ENCODE peak calls at places on chromosomes 13 and 19, in ten cellular contexts. One of them, this sample, is unnamed.

GRCh38 chr19:5903502-5904301 is at the start of gene NDUFA11:
- DNase-seq in GM23338: peak
- DNase-seq in tibial nerve: peak
- DNase-seq in tibial artery: peak
- DNase-seq in mesothelial cell of epicardium: peak
- DNase-seq in cardiac muscle cell: peak
- DNase-seq in foreskin keratinocyte: no peak
- DNase-seq in fibroblast of pulmonary artery: peak
- DNase-seq in AG10803: peak
- DNase-seq in glutamatergic neuron: peak
- DNase-seq in this sample: peak

GRCh38 chr13:100130092-100130491 is 41.2 kb downstream of the PCCA start:
- DNase-seq in GM23338: peak
- DNase-seq in AG10803: peak
- DNase-seq in tibial artery: no peak
- DNase-seq in glutamatergic neuron: no peak
- DNase-seq in cardiac muscle cell: no peak
- DNase-seq in tibial nerve: no peak
- DNase-seq in fibroblast of pulmonary artery: no peak
- DNase-seq in mesothelial cell of epicardium: no peak
- DNase-seq in foreskin keratinocyte: no peak
- DNase-seq in this sample: no peak

GRCh38 chr13:24865158-24865557 is 101.2 kb downstream of the RNF17 start:
- DNase-seq in GM23338: no peak
- DNase-seq in tibial nerve: no peak
- DNase-seq in cardiac muscle cell: peak
- DNase-seq in fibroblast of pulmonary artery: peak
- DNase-seq in foreskin keratinocyte: no peak
- DNase-seq in mesothelial cell of epicardium: no peak
- DNase-seq in glutamatergic neuron: no peak
- DNase-seq in tibial artery: no peak
- DNase-seq in AG10803: peak
- DNase-seq in this sample: no peak

GRCh38 chr19:16894080-16894479 is 5.3 kb downstream of the F2RL3 start:
- DNase-seq in fibroblast of pulmonary artery: no peak
- DNase-seq in cardiac muscle cell: no peak
- DNase-seq in AG10803: no peak
- DNase-seq in mesothelial cell of epicardium: no peak
- DNase-seq in tibial artery: no peak
- DNase-seq in tibial nerve: no peak
- DNase-seq in glutamatergic neuron: peak
- DNase-seq in GM23338: no peak
- DNase-seq in foreskin keratinocyte: no peak
- DNase-seq in this sample: no peak

GRCh38 chr19:480016-480855 is 16.1 kb upstream of the MADCAM1 start:
- DNase-seq in glutamatergic neuron: peak
- DNase-seq in tibial artery: peak
- DNase-seq in cardiac muscle cell: peak
- DNase-seq in mesothelial cell of epicardium: no peak
- DNase-seq in AG10803: peak
- DNase-seq in GM23338: peak
- DNase-seq in foreskin keratinocyte: no peak
- DNase-seq in tibial nerve: peak
- DNase-seq in fibroblast of pulmonary artery: peak
- DNase-seq in this sample: no peak

GRCh38 chr13:72514141-72514540 is 213.3 kb downstream of the MZT1 start:
- DNase-seq in tibial nerve: no peak
- DNase-seq in fibroblast of pulmonary artery: peak
- DNase-seq in foreskin keratinocyte: no peak
- DNase-seq in tibial artery: no peak
- DNase-seq in AG10803: no peak
- DNase-seq in cardiac muscle cell: peak
- DNase-seq in GM23338: no peak
- DNase-seq in mesothelial cell of epicardium: no peak
- DNase-seq in glutamatergic neuron: no peak
- DNase-seq in this sample: no peak

GRCh38 chr13:33218020-33218419 is 67.5 kb downstream of the STARD13 start:
- DNase-seq in cardiac muscle cell: peak
- DNase-seq in AG10803: peak
- DNase-seq in glutamatergic neuron: no peak
- DNase-seq in foreskin keratinocyte: peak
- DNase-seq in fibroblast of pulmonary artery: peak
- DNase-seq in tibial nerve: no peak
- DNase-seq in mesothelial cell of epicardium: no peak
- DNase-seq in GM23338: peak
- DNase-seq in tibial artery: no peak
- DNase-seq in this sample: no peak

GRCh38 chr19:8355631-8356402 is 8.1 kb upstream of the ANGPTL4 start:
- DNase-seq in cardiac muscle cell: peak
- DNase-seq in AG10803: peak
- DNase-seq in glutamatergic neuron: no peak
- DNase-seq in tibial artery: peak
- DNase-seq in tibial nerve: peak
- DNase-seq in foreskin keratinocyte: peak
- DNase-seq in fibroblast of pulmonary artery: peak
- DNase-seq in GM23338: no peak
- DNase-seq in mesothelial cell of epicardium: no peak
- DNase-seq in this sample: no peak

GRCh38 chr13:98495627-98496238 is 81.2 kb downstream of the STK24 start:
- DNase-seq in fibroblast of pulmonary artery: no peak
- DNase-seq in tibial artery: no peak
- DNase-seq in tibial nerve: no peak
- DNase-seq in glutamatergic neuron: no peak
- DNase-seq in AG10803: peak
- DNase-seq in GM23338: no peak
- DNase-seq in mesothelial cell of epicardium: no peak
- DNase-seq in cardiac muscle cell: no peak
- DNase-seq in foreskin keratinocyte: no peak
- DNase-seq in this sample: no peak

GRCh38 chr13:94546071-94546839 is 49.7 kb downstream of the TGDS start:
- DNase-seq in AG10803: no peak
- DNase-seq in tibial nerve: no peak
- DNase-seq in foreskin keratinocyte: no peak
- DNase-seq in fibroblast of pulmonary artery: no peak
- DNase-seq in GM23338: peak
- DNase-seq in cardiac muscle cell: no peak
- DNase-seq in glutamatergic neuron: no peak
- DNase-seq in mesothelial cell of epicardium: no peak
- DNase-seq in tibial artery: no peak
- DNase-seq in this sample: no peak

GRCh38 chr13:71610876-71611275 is 256.1 kb downstream of the DACH1 start:
- DNase-seq in AG10803: no peak
- DNase-seq in mesothelial cell of epicardium: no peak
- DNase-seq in tibial nerve: no peak
- DNase-seq in glutamatergic neuron: no peak
- DNase-seq in cardiac muscle cell: no peak
- DNase-seq in fibroblast of pulmonary artery: no peak
- DNase-seq in GM23338: no peak
- DNase-seq in foreskin keratinocyte: no peak
- DNase-seq in tibial artery: no peak
- DNase-seq in this sample: no peak

GRCh38 chr19:42140125-42140754 is 8.0 kb upstream of the POU2F2 start:
- DNase-seq in glutamatergic neuron: no peak
- DNase-seq in fibroblast of pulmonary artery: peak
- DNase-seq in AG10803: peak
- DNase-seq in mesothelial cell of epicardium: peak
- DNase-seq in tibial nerve: peak
- DNase-seq in cardiac muscle cell: peak
- DNase-seq in foreskin keratinocyte: no peak
- DNase-seq in GM23338: peak
- DNase-seq in tibial artery: no peak
- DNase-seq in this sample: no peak

GRCh38 chr19:50739132-50739746 is 16.1 kb downstream of the CLEC11A start:
- DNase-seq in GM23338: no peak
- DNase-seq in glutamatergic neuron: no peak
- DNase-seq in cardiac muscle cell: no peak
- DNase-seq in foreskin keratinocyte: no peak
- DNase-seq in fibroblast of pulmonary artery: no peak
- DNase-seq in mesothelial cell of epicardium: no peak
- DNase-seq in AG10803: no peak
- DNase-seq in tibial artery: no peak
- DNase-seq in tibial nerve: no peak
- DNase-seq in this sample: no peak

GRCh38 chr19:9839415-9839814 is 4.3 kb downstream of the PIN1 start:
- DNase-seq in glutamatergic neuron: no peak
- DNase-seq in tibial artery: no peak
- DNase-seq in foreskin keratinocyte: no peak
- DNase-seq in fibroblast of pulmonary artery: peak
- DNase-seq in tibial nerve: no peak
- DNase-seq in AG10803: no peak
- DNase-seq in GM23338: no peak
- DNase-seq in cardiac muscle cell: peak
- DNase-seq in mesothelial cell of epicardium: no peak
- DNase-seq in this sample: no peak

GRCh38 chr19:35248310-35249145 is at the start of gene LSR:
- DNase-seq in glutamatergic neuron: no peak
- DNase-seq in cardiac muscle cell: no peak
- DNase-seq in mesothelial cell of epicardium: peak
- DNase-seq in AG10803: no peak
- DNase-seq in GM23338: peak
- DNase-seq in tibial artery: peak
- DNase-seq in foreskin keratinocyte: peak
- DNase-seq in tibial nerve: no peak
- DNase-seq in fibroblast of pulmonary artery: no peak
- DNase-seq in this sample: peak

GRCh38 chr19:58328999-58329398 is 2.2 kb downstream of the ZSCAN22 start:
- DNase-seq in foreskin keratinocyte: no peak
- DNase-seq in tibial nerve: no peak
- DNase-seq in GM23338: peak
- DNase-seq in glutamatergic neuron: peak
- DNase-seq in cardiac muscle cell: no peak
- DNase-seq in mesothelial cell of epicardium: no peak
- DNase-seq in fibroblast of pulmonary artery: no peak
- DNase-seq in tibial artery: no peak
- DNase-seq in AG10803: no peak
- DNase-seq in this sample: no peak

GRCh38 chr13:101941095-101941777 is 460.6 kb downstream of the FGF14 start:
- DNase-seq in GM23338: peak
- DNase-seq in fibroblast of pulmonary artery: peak
- DNase-seq in mesothelial cell of epicardium: no peak
- DNase-seq in glutamatergic neuron: peak
- DNase-seq in cardiac muscle cell: no peak
- DNase-seq in foreskin keratinocyte: no peak
- DNase-seq in tibial nerve: no peak
- DNase-seq in tibial artery: no peak
- DNase-seq in AG10803: peak
- DNase-seq in this sample: no peak

GRCh38 chr19:47357788-47358680 is 8.9 kb downstream of the DHX34 start:
- DNase-seq in fibroblast of pulmonary artery: no peak
- DNase-seq in glutamatergic neuron: no peak
- DNase-seq in mesothelial cell of epicardium: no peak
- DNase-seq in tibial artery: no peak
- DNase-seq in AG10803: no peak
- DNase-seq in GM23338: peak
- DNase-seq in tibial nerve: no peak
- DNase-seq in foreskin keratinocyte: no peak
- DNase-seq in cardiac muscle cell: no peak
- DNase-seq in this sample: no peak

GRCh38 chr13:112638919-112639318 is 50.9 kb upstream of the ATP11A start:
- DNase-seq in tibial artery: peak
- DNase-seq in foreskin keratinocyte: no peak
- DNase-seq in cardiac muscle cell: no peak
- DNase-seq in fibroblast of pulmonary artery: no peak
- DNase-seq in AG10803: no peak
- DNase-seq in mesothelial cell of epicardium: no peak
- DNase-seq in glutamatergic neuron: no peak
- DNase-seq in GM23338: no peak
- DNase-seq in tibial nerve: no peak
- DNase-seq in this sample: no peak
- TF ChIP-seq CTCF in tibial artery: no peak
- TF ChIP-seq CTCF in foreskin keratinocyte: no peak
- TF ChIP-seq CTCF in cardiac muscle cell: no peak
- TF ChIP-seq CTCF in fibroblast of pulmonary artery: no peak
- TF ChIP-seq CTCF in AG10803: no peak
- TF ChIP-seq CTCF in mesothelial cell of epicardium: no peak
- TF ChIP-seq CTCF in glutamatergic neuron: no peak
- TF ChIP-seq CTCF in GM23338: no peak
- TF ChIP-seq CTCF in tibial nerve: no peak
- TF ChIP-seq CTCF in this sample: no peak

DNA sequence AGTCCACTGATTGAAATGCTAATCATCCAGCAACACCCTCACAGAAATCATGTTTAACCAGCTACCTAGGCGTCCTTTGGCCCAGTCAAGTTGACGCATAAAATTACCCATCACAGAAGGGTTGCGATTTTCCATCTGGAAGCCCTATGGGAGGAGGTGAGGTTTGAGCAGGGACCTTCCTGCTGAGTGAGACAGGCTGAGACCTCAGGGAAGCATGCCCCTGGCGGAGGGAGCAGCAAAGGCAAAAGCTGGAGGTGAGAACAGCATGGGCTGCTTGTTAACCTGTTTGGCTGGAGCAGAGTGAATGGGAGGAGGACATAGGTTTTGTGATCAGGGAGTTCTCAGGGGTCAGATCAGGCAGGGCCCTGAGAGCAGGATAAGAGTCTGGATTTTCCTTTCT is 7.3 kb downstream of the TTC9B start:
- DNase-seq in foreskin keratinocyte: no peak
- DNase-seq in tibial artery: no peak
- DNase-seq in AG10803: no peak
- DNase-seq in tibial nerve: no peak
- DNase-seq in fibroblast of pulmonary artery: no peak
- DNase-seq in GM23338: peak
- DNase-seq in cardiac muscle cell: no peak
- DNase-seq in glutamatergic neuron: no peak
- DNase-seq in mesothelial cell of epicardium: no peak
- DNase-seq in this sample: no peak
- TF ChIP-seq CTCF in foreskin keratinocyte: no peak
- TF ChIP-seq CTCF in tibial artery: no peak
- TF ChIP-seq CTCF in AG10803: no peak
- TF ChIP-seq CTCF in tibial nerve: no peak
- TF ChIP-seq CTCF in fibroblast of pulmonary artery: no peak
- TF ChIP-seq CTCF in GM23338: peak
- TF ChIP-seq CTCF in cardiac muscle cell: no peak
- TF ChIP-seq CTCF in glutamatergic neuron: no peak
- TF ChIP-seq CTCF in mesothelial cell of epicardium: no peak
- TF ChIP-seq CTCF in this sample: no peak

DNA sequence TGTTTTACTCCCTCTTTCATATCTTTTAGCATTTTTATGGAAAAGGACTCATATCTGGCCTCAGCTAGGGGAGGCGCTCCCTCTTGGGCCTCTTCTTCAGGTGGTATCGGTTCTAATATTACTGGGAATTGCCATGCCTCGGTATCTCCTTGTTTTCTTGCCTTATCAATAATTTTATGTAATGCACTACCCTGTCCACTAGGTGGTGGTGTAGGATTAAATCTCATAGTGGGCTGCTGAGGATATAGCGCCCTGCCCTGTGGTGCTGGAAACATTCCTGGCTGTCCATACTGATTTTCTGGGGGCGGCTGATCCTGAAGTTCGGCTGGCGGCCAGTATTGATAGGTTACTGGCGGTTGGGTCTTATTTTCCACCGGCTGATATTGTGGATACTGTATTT is 35.8 kb downstream of the ZNF420 start:
- DNase-seq in glutamatergic neuron: no peak
- DNase-seq in foreskin keratinocyte: no peak
- DNase-seq in mesothelial cell of epicardium: no peak
- DNase-seq in fibroblast of pulmonary artery: no peak
- DNase-seq in tibial artery: no peak
- DNase-seq in cardiac muscle cell: no peak
- DNase-seq in tibial nerve: no peak
- DNase-seq in AG10803: no peak
- DNase-seq in GM23338: peak
- DNase-seq in this sample: no peak
- TF ChIP-seq CTCF in glutamatergic neuron: peak
- TF ChIP-seq CTCF in foreskin keratinocyte: peak
- TF ChIP-seq CTCF in mesothelial cell of epicardium: peak
- TF ChIP-seq CTCF in fibroblast of pulmonary artery: no peak
- TF ChIP-seq CTCF in tibial artery: no peak
- TF ChIP-seq CTCF in cardiac muscle cell: no peak
- TF ChIP-seq CTCF in tibial nerve: no peak
- TF ChIP-seq CTCF in AG10803: no peak
- TF ChIP-seq CTCF in GM23338: peak
- TF ChIP-seq CTCF in this sample: no peak

GRCh38 chr19:51777570-51778460 is 16.8 kb downstream of the FPR2 start:
- DNase-seq in fibroblast of pulmonary artery: peak
- DNase-seq in foreskin keratinocyte: no peak
- DNase-seq in GM23338: peak
- DNase-seq in tibial nerve: peak
- DNase-seq in AG10803: peak
- DNase-seq in tibial artery: peak
- DNase-seq in mesothelial cell of epicardium: peak
- DNase-seq in cardiac muscle cell: peak
- DNase-seq in glutamatergic neuron: peak
- DNase-seq in this sample: no peak
- TF ChIP-seq CTCF in fibroblast of pulmonary artery: peak
- TF ChIP-seq CTCF in foreskin keratinocyte: peak
- TF ChIP-seq CTCF in GM23338: peak
- TF ChIP-seq CTCF in tibial nerve: peak
- TF ChIP-seq CTCF in AG10803: peak
- TF ChIP-seq CTCF in tibial artery: peak
- TF ChIP-seq CTCF in mesothelial cell of epicardium: peak
- TF ChIP-seq CTCF in cardiac muscle cell: peak
- TF ChIP-seq CTCF in glutamatergic neuron: peak
- TF ChIP-seq CTCF in this sample: no peak